ENCODE peak calls at places on chromosome 18, in five cellular contexts. One of them, this sample, is unnamed.

GRCh38 chr18:48358868-48359267 is 50.3 kb downstream of the ZBTB7C start:
- DNase-seq in HFFc6: no peak
- DNase-seq in Ammon's horn: no peak
- DNase-seq in NCI-H226: no peak
- DNase-seq in NCI-H1930: no peak
- DNase-seq in this sample: no peak

GRCh38 chr18:56901919-56902318 is 245.0 kb upstream of the BOD1L2 start:
- DNase-seq in HFFc6: no peak
- DNase-seq in Ammon's horn: no peak
- DNase-seq in NCI-H226: no peak
- DNase-seq in NCI-H1930: no peak
- DNase-seq in this sample: no peak

GRCh38 chr18:45589559-45590041 is 25.7 kb upstream of the SLC14A2 start:
- DNase-seq in HFFc6: peak; percentile 64
- DNase-seq in Ammon's horn: no peak
- DNase-seq in NCI-H226: no peak
- DNase-seq in NCI-H1930: no peak
- DNase-seq in this sample: peak; percentile 91

GRCh38 chr18:45320724-45321123 is 294.6 kb upstream of the SLC14A2 start:
- DNase-seq in HFFc6: no peak
- DNase-seq in Ammon's horn: no peak
- DNase-seq in NCI-H226: no peak
- DNase-seq in NCI-H1930: no peak
- DNase-seq in this sample: peak; percentile 56

GRCh38 chr18:63284861-63285260 is 34.7 kb downstream of the BCL2 start:
- DNase-seq in HFFc6: no peak
- DNase-seq in Ammon's horn: no peak
- DNase-seq in NCI-H226: no peak
- DNase-seq in NCI-H1930: no peak
- DNase-seq in this sample: no peak

GRCh38 chr18:9987355-9987754 is 73.5 kb downstream of the VAPA start:
- DNase-seq in HFFc6: no peak
- DNase-seq in Ammon's horn: no peak
- DNase-seq in NCI-H226: no peak
- DNase-seq in NCI-H1930: no peak
- DNase-seq in this sample: peak; percentile 63

GRCh38 chr18:29430416-29430815 is 1253.5 kb upstream of the CDH2 start:
- DNase-seq in HFFc6: no peak
- DNase-seq in Ammon's horn: no peak
- DNase-seq in NCI-H226: no peak
- DNase-seq in NCI-H1930: no peak
- DNase-seq in this sample: no peak

GRCh38 chr18:42929857-42930256 is 185.6 kb downstream of the RIT2 start:
- DNase-seq in HFFc6: no peak
- DNase-seq in Ammon's horn: no peak
- DNase-seq in NCI-H226: peak; percentile 66
- DNase-seq in NCI-H1930: no peak
- DNase-seq in this sample: peak; percentile 32

This sample was measured in astrocyte of the hippocampus.